ENCODE peak calls at places on chromosomes 3 and 15, in nine cellular contexts. F is endothelial cell of umbilical vein, Q is H1, P is keratinocyte, V is PC-9, W is hepatocyte, H is GM23338, E is HepG2, T is mammary epithelial cell. G is an unnamed sample.

GRCh38 chr3:124714218-124714853 is 15.9 kb upstream of the UMPS start:
- DNase-seq in F (no peak), V (no peak), E (no peak), P (no peak), H (no peak), W (no peak), Q (no peak), T (no peak), G (no peak)

GRCh38 chr3:10108091-10108490 is at the start of gene FANCD2OS:
- DNase-seq in H (peak), E (no peak), T (no peak), P (no peak), W (no peak), Q (no peak), V (no peak), F (no peak), G (no peak)

GRCh38 chr3:127658234-127658633 is 14.5 kb upstream of the ABTB1 start:
- DNase-seq in F (no peak), V (no peak), E (no peak), Q (no peak), W (no peak), P (no peak), T (no peak), H (no peak), G (no peak)

GRCh38 chr15:51620647-51621046 is 1.9 kb downstream of the DMXL2 start:
- DNase-seq in V (no peak), T (no peak), H (no peak), W (peak), P (no peak), E (no peak), F (no peak), Q (no peak), G (no peak)

GRCh38 chr3:55511895-55512585 is 24.9 kb upstream of the WNT5A start:
- DNase-seq in H (no peak), V (no peak), P (no peak), Q (no peak), W (no peak), F (no peak), E (no peak), T (peak), G (no peak)

GRCh38 chr15:40251455-40252140 is 12.7 kb downstream of the PAK6 start:
- DNase-seq in F (no peak), P (no peak), Q (no peak), W (no peak), H (no peak), T (no peak), E (no peak), V (no peak), G (no peak)

GRCh38 chr3:150015906-150016305 is 45.2 kb upstream of the PFN2 start:
- DNase-seq in F (no peak), Q (no peak), T (no peak), P (no peak), V (no peak), H (no peak), E (no peak), W (no peak), G (no peak)

GRCh38 chr3:125206934-125207333 is 5.6 kb downstream of the SLC12A8 start:
- DNase-seq in F (no peak), Q (no peak), W (no peak), H (no peak), P (no peak), T (no peak), V (no peak), E (no peak), G (no peak)

GRCh38 chr15:85339976-85340665 is 40.3 kb upstream of the AKAP13 start:
- DNase-seq in E (no peak), V (no peak), F (peak), P (no peak), W (no peak), Q (no peak), H (no peak), T (no peak), G (no peak)

GRCh38 chr15:101288905-101289513 is 6.0 kb downstream of the SNRPA1 start:
- DNase-seq in E (peak), V (no peak), Q (no peak), P (no peak), T (peak), F (peak), H (peak), W (peak), G (peak)

GRCh38 chr15:40936709-40937666 is 7.8 kb downstream of the DLL4 start:
- DNase-seq in F (no peak), T (no peak), Q (no peak), W (no peak), E (peak), V (no peak), P (no peak), H (no peak), G (peak)

DNA sequence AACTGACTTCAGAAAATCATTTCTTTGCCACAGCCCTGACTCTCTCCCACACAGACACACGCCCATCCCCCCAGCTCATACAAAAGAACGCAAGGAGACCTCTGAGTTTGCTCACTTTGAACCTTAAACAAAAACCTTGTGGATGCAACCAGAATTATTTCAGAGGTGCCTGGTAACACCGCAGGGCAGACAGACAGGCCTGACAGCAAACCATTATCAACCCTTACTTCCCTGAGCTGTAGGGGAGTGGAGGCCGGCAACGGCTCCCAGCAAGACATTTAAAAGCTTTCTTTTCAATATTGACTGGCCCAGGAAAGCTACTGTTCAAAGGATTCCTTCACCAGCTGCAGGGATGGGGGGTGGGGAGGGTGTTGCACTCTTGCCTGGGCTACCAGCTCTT is 2.0 kb upstream of the EFCC1 start:
- DNase-seq in P (no peak), H (no peak), V (no peak), T (no peak), Q (no peak), F (no peak), E (peak), W (no peak), G (peak)
- TF ChIP-seq EZH2 in P (no peak), H (no peak), V (no peak), T (no peak), Q (no peak), F (no peak), E (no peak), W (no peak), G (no peak)

GRCh38 chr3:52931889-52932288 is 34.5 kb upstream of the STIMATE start:
- DNase-seq in V (no peak), Q (no peak), H (no peak), F (no peak), E (no peak), P (no peak), W (no peak), T (no peak), G (no peak)
- TF ChIP-seq EZH2 in V (no peak), Q (no peak), H (no peak), F (no peak), E (no peak), P (no peak), W (no peak), T (no peak), G (no peak)

GRCh38 chr3:27720899-27721716 is 1.0 kb downstream of the EOMES start:
- DNase-seq in Q (peak), T (peak), V (no peak), P (no peak), W (no peak), H (peak), F (no peak), E (no peak), G (peak)
- TF ChIP-seq EZH2 in Q (peak), T (no peak), V (no peak), P (no peak), W (no peak), H (peak), F (peak), E (peak), G (peak)

GRCh38 chr3:168249539-168250414 is 154.1 kb upstream of the GOLIM4 start:
- DNase-seq in V (peak), H (peak), F (peak), E (peak), W (peak), Q (peak), T (peak), P (no peak), G (peak)
- TF ChIP-seq EZH2 in V (no peak), H (no peak), F (peak), E (no peak), W (no peak), Q (no peak), T (no peak), P (no peak), G (no peak)

GRCh38 chr3:169667380-169667671 is 3.8 kb upstream of the MECOM start:
- DNase-seq in H (no peak), P (no peak), F (peak), Q (no peak), E (no peak), T (no peak), W (no peak), V (no peak), G (no peak)
- TF ChIP-seq EZH2 in H (no peak), P (peak), F (no peak), Q (no peak), E (no peak), T (peak), W (no peak), V (no peak), G (no peak)

GRCh38 chr3:25589104-25589782 is 75.5 kb downstream of the TOP2B start:
- DNase-seq in H (no peak), V (no peak), T (no peak), E (no peak), W (no peak), Q (no peak), P (no peak), F (no peak), G (no peak)
- TF ChIP-seq EZH2 in H (no peak), V (no peak), T (no peak), E (no peak), W (no peak), Q (no peak), P (no peak), F (no peak), G (no peak)

G was measured in neural progenitor cell.